ENCODE peak calls at places on chromosomes 11 and 22, in five cellular contexts. W is BE2C, P is RWPE2, F is IMR-90, X is ovary. Q is an unnamed sample.
A peak's percentile ranks its signal among the peaks of the same experiment; 100 is the strongest.

GRCh38 chr11:1150095-1150494 is 7.7 kb upstream of the MUC5AC start:
- DNase-seq in W (no peak), P (peak; percentile 57), F (no peak), X (no peak), Q (no peak)

GRCh38 chr11:67270256-67271211 is 4.3 kb downstream of the GRK2 start:
- DNase-seq in W (no peak), P (peak; percentile 52), F (no peak), X (peak; percentile 38), Q (peak; percentile 45)

GRCh38 chr11:120392299-120392698 is 56.1 kb downstream of the ARHGEF12 start:
- DNase-seq in W (no peak), P (no peak), F (no peak), X (no peak), Q (no peak)

GRCh38 chr11:19822531-19822930 is 109.9 kb downstream of the NAV2 start:
- DNase-seq in W (no peak), P (no peak), F (no peak), X (no peak), Q (no peak)

GRCh38 chr11:12995211-12995610 is 13.9 kb upstream of the RASSF10 start:
- DNase-seq in W (no peak), P (no peak), F (no peak), X (no peak), Q (no peak)

GRCh38 chr22:23128269-23129108 is 13.3 kb downstream of the RSPH14 start:
- DNase-seq in W (peak; percentile 86), P (no peak), F (peak; percentile 84), X (peak; percentile 85), Q (peak; percentile 80)

GRCh38 chr11:125348704-125349635 is 147.1 kb downstream of the FEZ1 start:
- DNase-seq in W (peak; percentile 68), P (no peak), F (peak; percentile 19), X (peak; percentile 83), Q (no peak)

GRCh38 chr22:43376765-43377485 is 33.8 kb upstream of the SCUBE1 start:
- DNase-seq in W (no peak), P (no peak), F (no peak), X (no peak), Q (peak; percentile 53)

GRCh38 chr11:2963112-2963754 is 28.9 kb downstream of the NAP1L4 start:
- DNase-seq in W (no peak), P (no peak), F (no peak), X (no peak), Q (no peak)

GRCh38 chr11:68137833-68138232 is 16.6 kb upstream of the CHKA start:
- DNase-seq in W (no peak), P (no peak), F (no peak), X (no peak), Q (no peak)

GRCh38 chr11:12702999-12703453 is 28.8 kb downstream of the TEAD1 start:
- DNase-seq in W (no peak), P (no peak), F (peak; percentile 47), X (no peak), Q (no peak)

GRCh38 chr11:126384053-126384335 is 28.5 kb downstream of the ST3GAL4 start:
- DNase-seq in W (no peak), P (no peak), F (no peak), X (peak; percentile 18), Q (no peak)

GRCh38 chr11:92035488-92035887 is 189.1 kb upstream of the FAT3 start:
- DNase-seq in W (no peak), P (no peak), F (no peak), X (no peak), Q (no peak)

GRCh38 chr11:75768112-75768908 is at the start of gene DGAT2:
- DNase-seq in W (peak; percentile 80), P (peak; percentile 61), F (peak; percentile 42), X (peak; percentile 78), Q (peak; percentile 51)

GRCh38 chr22:28171135-28171534 is 252.1 kb upstream of the PITPNB start:
- DNase-seq in W (no peak), P (no peak), F (no peak), X (no peak), Q (no peak)

GRCh38 chr11:121741954-121742361 is 289.2 kb upstream of the SORL1-AS1 start:
- DNase-seq in W (peak; percentile 83), P (no peak), F (peak; percentile 52), X (peak; percentile 77), Q (no peak)
- H3K36me3 ChIP-seq in W (no peaks in the 10 kb centered on the region), P (no peaks in the 10 kb centered on the region), F (no peaks in the 10 kb centered on the region), X (no peaks in the 10 kb centered on the region), Q (no peaks in the 10 kb centered on the region)

DNA sequence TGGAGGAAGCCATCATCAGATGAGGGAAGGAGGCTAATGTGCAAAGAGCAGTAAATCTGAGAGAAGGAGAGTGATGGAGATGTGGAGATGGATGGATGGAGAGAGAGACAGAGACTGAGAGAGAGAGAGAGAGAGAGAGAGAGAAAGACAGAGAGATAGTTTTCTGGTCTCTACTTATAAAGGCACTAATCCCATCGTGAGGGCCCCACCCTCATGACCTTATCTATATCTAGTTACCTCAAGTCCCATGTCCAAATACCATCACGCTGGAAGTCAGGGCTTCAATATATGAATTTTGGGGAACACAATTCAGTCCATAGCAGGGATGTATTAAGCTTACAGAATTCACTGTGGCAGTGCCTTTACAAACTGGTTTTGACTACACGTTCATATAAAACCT is 21.2 kb upstream of the ELF5 start:
- DNase-seq in W (no peak), P (no peak), F (no peak), X (no peak), Q (no peak)
- H3K27me3 ChIP-seq in W (no peaks in the 10 kb centered on the region), P (peaks cover 10% of the 10 kb centered on the region), F (peaks cover 28% of the 10 kb centered on the region), X (no peaks in the 10 kb centered on the region), Q (no peaks in the 10 kb centered on the region)

GRCh38 chr11:64218628-64219353 is 7.2 kb downstream of the TRPT1 start:
- DNase-seq in W (no peak), P (no peak), F (no peak), X (peak; percentile 22), Q (no peak)
- H3K36me3 ChIP-seq in W (no peaks in the 10 kb centered on the region), P (no peaks in the 10 kb centered on the region), F (peaks cover under 1% of the 10 kb centered on the region), X (no peaks in the 10 kb centered on the region), Q (peaks cover 28% of the 10 kb centered on the region)

DNA sequence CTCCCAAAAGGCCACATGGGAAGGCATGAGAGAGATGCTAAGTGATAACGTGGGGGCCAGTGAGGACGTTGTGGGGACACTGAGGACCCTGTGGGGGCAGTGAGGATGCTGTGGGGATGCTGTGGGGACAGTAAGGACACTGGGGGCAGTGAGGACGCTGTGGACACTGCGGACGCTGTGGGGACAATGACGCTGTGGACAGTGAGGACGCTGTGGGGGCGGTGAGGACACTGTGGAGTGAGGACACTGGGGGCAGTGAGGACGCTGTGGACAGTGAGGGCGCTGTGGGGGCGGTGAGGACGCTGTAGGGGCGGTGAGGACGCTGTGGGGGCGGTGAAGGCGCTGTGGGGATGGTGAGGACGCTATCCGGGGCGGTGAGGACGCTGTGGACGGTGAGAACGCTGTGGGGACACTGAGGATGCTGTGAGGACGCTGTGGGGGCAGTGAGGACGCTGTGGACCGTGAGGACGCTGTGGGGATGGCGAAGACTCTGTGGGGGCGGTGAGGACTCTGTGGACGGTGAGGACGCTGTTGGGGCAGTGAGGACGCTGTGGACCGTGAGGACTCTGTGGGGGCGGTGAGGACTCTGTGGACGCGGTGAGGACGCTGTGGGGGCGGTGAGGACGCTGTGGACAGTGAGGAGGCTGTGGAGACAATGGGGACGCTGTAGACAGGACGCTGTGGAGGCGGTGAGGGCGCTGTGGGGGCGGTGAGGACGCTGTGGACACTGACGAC is 1.8 kb downstream of the GP1BB start:
- DNase-seq in W (no peak), P (no peak), F (no peak), X (no peak), Q (no peak)
- H3K27me3 ChIP-seq in W (peaks cover 4% of the 10 kb centered on the region), P (peaks cover 20% of the 10 kb centered on the region), F (peaks cover 22% of the 10 kb centered on the region), X (no peaks in the 10 kb centered on the region), Q (peaks cover 9% of the 10 kb centered on the region)

GRCh38 chr11:118382954-118383353 is 18.5 kb upstream of the ATP5MG start:
- DNase-seq in W (no peak), P (no peak), F (no peak), X (no peak), Q (no peak)

GRCh38 chr11:118375980-118376379 is 16.6 kb downstream of the UBE4A start:
- DNase-seq in W (no peak), P (no peak), F (no peak), X (no peak), Q (no peak)

GRCh38 chr11:118383657-118384056 is 17.7 kb upstream of the ATP5MG start:
- DNase-seq in W (no peak), P (no peak), F (no peak), X (no peak), Q (no peak)

GRCh38 chr11:118379497-118379896 is 20.1 kb downstream of the UBE4A start:
- DNase-seq in W (no peak), P (no peak), F (no peak), X (no peak), Q (no peak)

DNA sequence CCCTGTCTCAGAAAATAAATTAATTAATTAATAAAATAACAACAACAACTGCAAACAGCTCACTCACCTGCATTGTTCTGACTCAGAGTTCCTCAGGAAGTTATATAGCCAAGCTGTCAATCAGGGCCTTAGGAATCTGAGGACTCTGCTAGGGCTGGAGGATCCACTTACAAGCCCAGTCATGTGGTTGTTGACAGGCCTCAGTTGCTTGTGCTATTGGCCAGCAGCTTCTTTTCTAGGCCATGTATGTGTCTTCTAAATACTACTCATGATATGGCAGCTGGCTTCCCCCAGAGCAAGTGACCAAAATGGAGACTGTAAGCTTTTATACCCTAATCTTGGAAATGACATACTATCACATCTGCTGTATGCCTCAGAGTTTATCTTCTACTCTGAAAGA is 20.8 kb upstream of the ATP5MG start:
- DNase-seq in W (no peak), P (no peak), F (peak; percentile 1), X (no peak), Q (no peak)
- H3K36me3 ChIP-seq in W (peaks cover 57% of the 10 kb centered on the region), P (peaks cover 94% of the 10 kb centered on the region), F (peaks cover 46% of the 10 kb centered on the region), X (no peaks in the 10 kb centered on the region), Q (peaks cover 70% of the 10 kb centered on the region)

GRCh38 chr11:95242202-95242989 is 11.4 kb upstream of the SESN3 start:
- DNase-seq in W (no peak), P (no peak), F (no peak), X (no peak), Q (no peak)

GRCh38 chr11:95239871-95240648 is 9.1 kb upstream of the SESN3 start:
- DNase-seq in W (no peak), P (no peak), F (no peak), X (no peak), Q (no peak)

GRCh38 chr11:95242990-95243590 is 12.1 kb upstream of the SESN3 start:
- DNase-seq in W (no peak), P (no peak), F (no peak), X (no peak), Q (no peak)

GRCh38 chr11:95243658-95244057 is 12.7 kb upstream of the SESN3 start:
- DNase-seq in W (no peak), P (no peak), F (no peak), X (no peak), Q (no peak)

GRCh38 chr11:95241673-95242072 is 10.7 kb upstream of the SESN3 start:
- DNase-seq in W (no peak), P (no peak), F (no peak), X (no peak), Q (no peak)
- H3K27me3 ChIP-seq in W (no peaks in the 10 kb centered on the region), P (no peaks in the 10 kb centered on the region), F (peaks cover 1% of the 10 kb centered on the region), X (no peaks in the 10 kb centered on the region), Q (no peaks in the 10 kb centered on the region)

DNA sequence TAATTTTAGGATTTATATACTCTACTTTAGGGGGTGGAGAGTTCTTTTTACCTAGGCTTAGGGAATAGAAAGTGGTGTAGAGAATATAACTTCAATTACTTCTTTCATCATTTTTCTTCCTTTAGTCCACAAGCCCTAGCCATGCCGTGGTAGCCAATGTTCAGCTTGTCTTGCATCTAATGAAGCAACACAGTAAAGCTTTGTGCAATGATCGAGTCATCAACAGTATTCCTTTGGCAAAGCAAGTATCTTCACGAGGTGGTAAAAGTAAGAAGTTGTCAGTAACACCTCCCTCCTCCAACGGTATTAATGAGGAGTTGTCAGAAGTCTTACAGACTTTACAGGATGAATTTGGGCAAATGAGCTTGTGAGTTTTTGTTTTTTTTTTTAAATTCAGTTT is 37.4 kb downstream of the CEP57 start:
- DNase-seq in W (no peak), P (no peak), F (peak; percentile 28), X (no peak), Q (no peak)
- H3K36me3 ChIP-seq in W (peaks cover 44% of the 10 kb centered on the region), P (peaks cover 58% of the 10 kb centered on the region), F (peaks cover 5% of the 10 kb centered on the region), X (no peaks in the 10 kb centered on the region), Q (peaks cover 10% of the 10 kb centered on the region)

GRCh38 chr11:32420139-32420538 is 15.2 kb downstream of the WT1 start:
- DNase-seq in W (no peak), P (no peak), F (no peak), X (no peak), Q (no peak)
- H3K27me3 ChIP-seq in W (no peaks in the 10 kb centered on the region), P (peaks cover 59% of the 10 kb centered on the region), F (peaks cover 16% of the 10 kb centered on the region), X (no peaks in the 10 kb centered on the region), Q (no peaks in the 10 kb centered on the region)